ENCODE peak calls at places on chromosomes 12 and 14, in seven cellular contexts. One of them, this sample, is unnamed.

GRCh38 chr14:98444077-98444476 is 827.9 kb downstream of the BCL11B start:
- DNase-seq in spleen: no peak
- DNase-seq in HL-60: no peak
- DNase-seq in A549: no peak
- DNase-seq in AG04450: no peak
- DNase-seq in fibroblast of lung: no peak
- DNase-seq in heart left ventricle: no peak
- DNase-seq in this sample: no peak

GRCh38 chr12:51864701-51865469 is 16.4 kb upstream of the FIGNL2 start:
- DNase-seq in fibroblast of lung: no peak
- DNase-seq in spleen: peak
- DNase-seq in A549: no peak
- DNase-seq in HL-60: no peak
- DNase-seq in heart left ventricle: no peak
- DNase-seq in AG04450: no peak
- DNase-seq in this sample: no peak

GRCh38 chr14:52919971-52920370 is 30.9 kb downstream of the FERMT2 start:
- DNase-seq in A549: no peak
- DNase-seq in AG04450: no peak
- DNase-seq in fibroblast of lung: peak
- DNase-seq in HL-60: no peak
- DNase-seq in spleen: no peak
- DNase-seq in heart left ventricle: no peak
- DNase-seq in this sample: no peak

GRCh38 chr12:69897744-69898143 is 72.7 kb downstream of the MYRFL start:
- DNase-seq in heart left ventricle: peak
- DNase-seq in spleen: no peak
- DNase-seq in HL-60: no peak
- DNase-seq in A549: no peak
- DNase-seq in fibroblast of lung: peak
- DNase-seq in AG04450: peak
- DNase-seq in this sample: no peak

GRCh38 chr14:66330916-66331315 is 155.3 kb upstream of the CCDC196 start:
- DNase-seq in heart left ventricle: no peak
- DNase-seq in A549: no peak
- DNase-seq in HL-60: no peak
- DNase-seq in AG04450: no peak
- DNase-seq in fibroblast of lung: no peak
- DNase-seq in spleen: no peak
- DNase-seq in this sample: no peak

GRCh38 chr12:89117448-89118034 is 234.8 kb downstream of the DUSP6 start:
- DNase-seq in HL-60: no peak
- DNase-seq in heart left ventricle: no peak
- DNase-seq in fibroblast of lung: no peak
- DNase-seq in spleen: no peak
- DNase-seq in A549: no peak
- DNase-seq in AG04450: no peak
- DNase-seq in this sample: no peak

GRCh38 chr14:99259327-99259726 is 12.7 kb downstream of the BCL11B start:
- DNase-seq in A549: no peak
- DNase-seq in AG04450: no peak
- DNase-seq in heart left ventricle: no peak
- DNase-seq in spleen: no peak
- DNase-seq in HL-60: no peak
- DNase-seq in fibroblast of lung: no peak
- DNase-seq in this sample: no peak

GRCh38 chr12:119412811-119413794 is 78.6 kb downstream of the CCDC60 start:
- DNase-seq in A549: peak
- DNase-seq in HL-60: peak
- DNase-seq in spleen: no peak
- DNase-seq in fibroblast of lung: peak
- DNase-seq in heart left ventricle: peak
- DNase-seq in AG04450: peak
- DNase-seq in this sample: peak

GRCh38 chr12:109961201-109961600 is 35.0 kb downstream of the GIT2 start:
- DNase-seq in spleen: no peak
- DNase-seq in fibroblast of lung: no peak
- DNase-seq in heart left ventricle: peak
- DNase-seq in A549: no peak
- DNase-seq in HL-60: no peak
- DNase-seq in AG04450: no peak
- DNase-seq in this sample: no peak

GRCh38 chr12:118164798-118165486 is 29.0 kb downstream of the PEBP1 start:
- DNase-seq in AG04450: no peak
- DNase-seq in heart left ventricle: no peak
- DNase-seq in spleen: no peak
- DNase-seq in HL-60: no peak
- DNase-seq in A549: peak
- DNase-seq in fibroblast of lung: peak
- DNase-seq in this sample: peak

GRCh38 chr14:93944348-93945069 is 17.4 kb downstream of the FAM181A start:
- DNase-seq in spleen: peak
- DNase-seq in fibroblast of lung: no peak
- DNase-seq in A549: no peak
- DNase-seq in HL-60: no peak
- DNase-seq in AG04450: no peak
- DNase-seq in heart left ventricle: no peak
- DNase-seq in this sample: no peak

GRCh38 chr12:120321382-120322202 is 6.0 kb downstream of the PLA2G1B start:
- DNase-seq in HL-60: no peak
- DNase-seq in A549: no peak
- DNase-seq in fibroblast of lung: no peak
- DNase-seq in heart left ventricle: no peak
- DNase-seq in AG04450: no peak
- DNase-seq in spleen: no peak
- DNase-seq in this sample: no peak

GRCh38 chr14:95597784-95598204 is 62.9 kb downstream of the GLRX5 start:
- DNase-seq in HL-60: no peak
- DNase-seq in heart left ventricle: no peak
- DNase-seq in AG04450: no peak
- DNase-seq in spleen: no peak
- DNase-seq in fibroblast of lung: peak
- DNase-seq in A549: no peak
- DNase-seq in this sample: no peak

GRCh38 chr12:20446836-20447235 is 78.5 kb downstream of the PDE3A start:
- DNase-seq in fibroblast of lung: no peak
- DNase-seq in heart left ventricle: no peak
- DNase-seq in spleen: no peak
- DNase-seq in AG04450: no peak
- DNase-seq in A549: no peak
- DNase-seq in HL-60: no peak
- DNase-seq in this sample: no peak

GRCh38 chr14:31420013-31420318 is 384 bp downstream of the HEATR5A start:
- DNase-seq in AG04450: no peak
- DNase-seq in fibroblast of lung: no peak
- DNase-seq in HL-60: no peak
- DNase-seq in spleen: peak
- DNase-seq in A549: peak
- DNase-seq in heart left ventricle: peak
- DNase-seq in this sample: peak

GRCh38 chr14:103078420-103078749 is 5.6 kb upstream of the LBHD2 start:
- DNase-seq in fibroblast of lung: peak
- DNase-seq in AG04450: peak
- DNase-seq in A549: peak
- DNase-seq in HL-60: peak
- DNase-seq in heart left ventricle: peak
- DNase-seq in spleen: peak
- DNase-seq in this sample: peak

GRCh38 chr12:26863515-26863914 is 30.5 kb upstream of the ITPR2 start:
- DNase-seq in AG04450: no peak
- DNase-seq in A549: no peak
- DNase-seq in heart left ventricle: no peak
- DNase-seq in HL-60: no peak
- DNase-seq in fibroblast of lung: peak
- DNase-seq in spleen: no peak
- DNase-seq in this sample: peak

GRCh38 chr12:122811777-122812176 is 23.5 kb upstream of the HIP1R start:
- DNase-seq in AG04450: no peak
- DNase-seq in fibroblast of lung: no peak
- DNase-seq in A549: no peak
- DNase-seq in HL-60: no peak
- DNase-seq in heart left ventricle: no peak
- DNase-seq in spleen: no peak
- DNase-seq in this sample: no peak
- H3K27ac ChIP-seq in AG04450: no peak
- H3K27ac ChIP-seq in fibroblast of lung: no peak
- H3K27ac ChIP-seq in A549: no peak
- H3K27ac ChIP-seq in HL-60: no peak
- H3K27ac ChIP-seq in heart left ventricle: no peak
- H3K27ac ChIP-seq in spleen: no peak
- H3K27ac ChIP-seq in this sample: no peak

DNA sequence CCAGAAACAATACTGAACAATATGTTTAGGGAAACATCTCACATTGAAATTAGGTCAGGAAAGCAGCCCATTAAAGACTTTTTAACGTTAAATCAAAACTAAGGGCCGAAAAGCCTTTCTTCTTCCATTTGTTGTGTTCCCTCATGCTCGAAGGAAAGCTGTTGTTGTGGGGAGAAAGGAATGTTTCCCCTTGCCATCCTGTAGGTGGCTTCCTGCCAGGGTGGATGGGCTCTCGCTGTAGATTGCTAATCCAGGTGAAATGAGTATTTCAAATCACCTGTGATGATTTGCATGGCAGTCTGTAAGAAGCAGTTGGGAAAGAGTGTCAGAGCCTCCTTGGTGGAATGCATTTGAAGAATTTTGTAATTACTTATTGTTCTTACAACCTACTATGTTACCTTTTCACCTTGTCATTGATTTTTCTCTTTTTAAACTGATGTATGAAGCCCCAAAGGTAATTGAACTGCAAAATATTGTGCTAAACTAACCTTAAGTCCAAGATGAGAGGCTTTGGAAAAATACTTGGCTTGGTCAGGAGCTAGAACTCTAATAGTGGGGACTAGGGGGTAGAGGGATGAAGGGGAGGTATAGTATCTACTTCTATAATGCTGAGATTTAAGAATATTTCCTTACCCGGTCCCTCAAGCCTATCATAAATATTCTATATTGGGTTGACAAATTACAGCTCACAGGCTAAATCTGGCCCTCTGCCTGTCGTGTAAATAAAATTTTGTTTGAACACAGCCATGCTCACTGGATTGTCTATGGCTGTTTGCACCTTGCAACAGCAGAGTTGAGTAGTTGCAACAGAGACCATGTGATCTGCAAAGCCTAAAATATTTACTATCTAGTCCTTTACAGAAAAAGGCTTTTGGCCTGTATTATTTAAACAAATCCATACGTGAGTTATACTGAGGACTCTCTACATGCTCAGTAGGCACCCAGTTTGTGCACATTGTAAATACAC is 7.7 kb upstream of the DCP1B start:
- DNase-seq in AG04450: no peak
- DNase-seq in A549: no peak
- DNase-seq in spleen: no peak
- DNase-seq in fibroblast of lung: no peak
- DNase-seq in heart left ventricle: no peak
- DNase-seq in HL-60: no peak
- DNase-seq in this sample: no peak
- TF ChIP-seq CTCF in AG04450: no peak
- TF ChIP-seq CTCF in A549: no peak
- TF ChIP-seq CTCF in spleen: no peak
- TF ChIP-seq CTCF in fibroblast of lung: no peak
- TF ChIP-seq CTCF in heart left ventricle: no peak
- TF ChIP-seq CTCF in HL-60: no peak
- TF ChIP-seq CTCF in this sample: no peak

GRCh38 chr14:105365101-105365500 is 33.2 kb upstream of the TEX22 start:
- DNase-seq in spleen: no peak
- DNase-seq in heart left ventricle: no peak
- DNase-seq in fibroblast of lung: no peak
- DNase-seq in AG04450: no peak
- DNase-seq in A549: no peak
- DNase-seq in HL-60: no peak
- DNase-seq in this sample: no peak

GRCh38 chr14:105365681-105366080 is 32.7 kb upstream of the TEX22 start:
- DNase-seq in spleen: no peak
- DNase-seq in heart left ventricle: no peak
- DNase-seq in AG04450: no peak
- DNase-seq in fibroblast of lung: no peak
- DNase-seq in A549: no peak
- DNase-seq in HL-60: no peak
- DNase-seq in this sample: no peak

GRCh38 chr14:105367116-105368031 is 31.0 kb upstream of the TEX22 start:
- DNase-seq in AG04450: no peak
- DNase-seq in heart left ventricle: no peak
- DNase-seq in spleen: no peak
- DNase-seq in fibroblast of lung: no peak
- DNase-seq in HL-60: no peak
- DNase-seq in A549: no peak
- DNase-seq in this sample: no peak

GRCh38 chr14:105366386-105367074 is 31.8 kb upstream of the TEX22 start:
- DNase-seq in fibroblast of lung: no peak
- DNase-seq in A549: no peak
- DNase-seq in heart left ventricle: no peak
- DNase-seq in spleen: no peak
- DNase-seq in AG04450: no peak
- DNase-seq in HL-60: no peak
- DNase-seq in this sample: no peak

GRCh38 chr14:105364100-105364708 is 34.1 kb upstream of the TEX22 start:
- DNase-seq in heart left ventricle: no peak
- DNase-seq in A549: peak
- DNase-seq in fibroblast of lung: peak
- DNase-seq in spleen: no peak
- DNase-seq in HL-60: no peak
- DNase-seq in AG04450: peak
- DNase-seq in this sample: no peak
- H3K27ac ChIP-seq in heart left ventricle: no peak
- H3K27ac ChIP-seq in A549: no peak
- H3K27ac ChIP-seq in fibroblast of lung: no peak
- H3K27ac ChIP-seq in spleen: no peak
- H3K27ac ChIP-seq in HL-60: no peak
- H3K27ac ChIP-seq in AG04450: no peak
- H3K27ac ChIP-seq in this sample: no peak

GRCh38 chr14:71309756-71310155 is 402.5 kb downstream of the PCNX1 start:
- DNase-seq in HL-60: no peak
- DNase-seq in fibroblast of lung: no peak
- DNase-seq in AG04450: no peak
- DNase-seq in heart left ventricle: no peak
- DNase-seq in spleen: no peak
- DNase-seq in A549: no peak
- DNase-seq in this sample: no peak
- TF ChIP-seq CTCF in HL-60: no peak
- TF ChIP-seq CTCF in fibroblast of lung: no peak
- TF ChIP-seq CTCF in AG04450: peak
- TF ChIP-seq CTCF in heart left ventricle: no peak
- TF ChIP-seq CTCF in spleen: no peak
- TF ChIP-seq CTCF in A549: no peak
- TF ChIP-seq CTCF in this sample: peak

This sample was measured in OCI-LY7.